ENCODE peak calls at places on chromosomes 12 and 14, in five cellular contexts. One of them, this sample, is unnamed.

GRCh38 chr12:50764116-50764860 is 387 bp downstream of the ATF1 start:
- DNase-seq in astrocyte: no peak
- DNase-seq in AG04450: no peak
- DNase-seq in CD4-positive, CD25-positive, alpha-beta regulatory T cell: peak
- DNase-seq in SK-N-SH: peak
- DNase-seq in this sample: no peak

GRCh38 chr12:89571481-89572190 is 45.8 kb upstream of the POC1B start:
- DNase-seq in astrocyte: peak
- DNase-seq in AG04450: no peak
- DNase-seq in CD4-positive, CD25-positive, alpha-beta regulatory T cell: no peak
- DNase-seq in SK-N-SH: no peak
- DNase-seq in this sample: no peak

GRCh38 chr14:96349286-96350075 is 13.7 kb downstream of the ATG2B start:
- DNase-seq in astrocyte: no peak
- DNase-seq in AG04450: no peak
- DNase-seq in CD4-positive, CD25-positive, alpha-beta regulatory T cell: no peak
- DNase-seq in SK-N-SH: no peak
- DNase-seq in this sample: no peak

GRCh38 chr12:57983150-57983857 is 41.9 kb downstream of the ATP23 start:
- DNase-seq in astrocyte: peak
- DNase-seq in AG04450: peak
- DNase-seq in CD4-positive, CD25-positive, alpha-beta regulatory T cell: no peak
- DNase-seq in SK-N-SH: peak
- DNase-seq in this sample: no peak

GRCh38 chr14:58752782-58753181 is 115.0 kb downstream of the DACT1 start:
- DNase-seq in astrocyte: no peak
- DNase-seq in AG04450: no peak
- DNase-seq in CD4-positive, CD25-positive, alpha-beta regulatory T cell: no peak
- DNase-seq in SK-N-SH: no peak
- DNase-seq in this sample: peak

GRCh38 chr12:11209098-11209497 is 22.4 kb upstream of the TAS2R42 start:
- DNase-seq in astrocyte: no peak
- DNase-seq in AG04450: no peak
- DNase-seq in CD4-positive, CD25-positive, alpha-beta regulatory T cell: no peak
- DNase-seq in SK-N-SH: no peak
- DNase-seq in this sample: no peak

GRCh38 chr12:53744730-53745129 is 7.0 kb downstream of the CISTR start:
- DNase-seq in astrocyte: no peak
- DNase-seq in AG04450: no peak
- DNase-seq in CD4-positive, CD25-positive, alpha-beta regulatory T cell: no peak
- DNase-seq in SK-N-SH: no peak
- DNase-seq in this sample: no peak

GRCh38 chr14:93700928-93701327 is 87.4 kb downstream of the PRIMA1 start:
- DNase-seq in astrocyte: no peak
- DNase-seq in AG04450: no peak
- DNase-seq in CD4-positive, CD25-positive, alpha-beta regulatory T cell: no peak
- DNase-seq in SK-N-SH: no peak
- DNase-seq in this sample: no peak

GRCh38 chr12:130702966-130703732 is 12.9 kb downstream of the RIMBP2 start:
- DNase-seq in astrocyte: no peak
- DNase-seq in AG04450: no peak
- DNase-seq in CD4-positive, CD25-positive, alpha-beta regulatory T cell: no peak
- DNase-seq in SK-N-SH: peak
- DNase-seq in this sample: no peak

GRCh38 chr14:68230941-68231717 is 411.6 kb downstream of the RAD51B start:
- DNase-seq in astrocyte: peak
- DNase-seq in AG04450: no peak
- DNase-seq in CD4-positive, CD25-positive, alpha-beta regulatory T cell: no peak
- DNase-seq in SK-N-SH: no peak
- DNase-seq in this sample: no peak

GRCh38 chr12:119786539-119786938 is 90.6 kb downstream of the CIT start:
- DNase-seq in astrocyte: no peak
- DNase-seq in AG04450: no peak
- DNase-seq in CD4-positive, CD25-positive, alpha-beta regulatory T cell: no peak
- DNase-seq in SK-N-SH: no peak
- DNase-seq in this sample: no peak

GRCh38 chr14:91418387-91419043 is 895 bp upstream of the CCDC88C start:
- DNase-seq in astrocyte: no peak
- DNase-seq in AG04450: no peak
- DNase-seq in CD4-positive, CD25-positive, alpha-beta regulatory T cell: peak
- DNase-seq in SK-N-SH: peak
- DNase-seq in this sample: peak

GRCh38 chr12:20420557-20420956 is 52.2 kb downstream of the PDE3A start:
- DNase-seq in astrocyte: no peak
- DNase-seq in AG04450: no peak
- DNase-seq in CD4-positive, CD25-positive, alpha-beta regulatory T cell: no peak
- DNase-seq in SK-N-SH: no peak
- DNase-seq in this sample: peak

GRCh38 chr14:61160798-61161197 is 120.3 kb downstream of the TMEM30B start:
- DNase-seq in astrocyte: no peak
- DNase-seq in AG04450: no peak
- DNase-seq in CD4-positive, CD25-positive, alpha-beta regulatory T cell: no peak
- DNase-seq in SK-N-SH: no peak
- DNase-seq in this sample: no peak

GRCh38 chr14:71645656-71646055 is 286.6 kb upstream of the RGS6 start:
- DNase-seq in astrocyte: peak
- DNase-seq in AG04450: no peak
- DNase-seq in CD4-positive, CD25-positive, alpha-beta regulatory T cell: no peak
- DNase-seq in SK-N-SH: no peak
- DNase-seq in this sample: no peak

GRCh38 chr14:71650187-71650586 is 282.0 kb upstream of the RGS6 start:
- DNase-seq in astrocyte: no peak
- DNase-seq in AG04450: no peak
- DNase-seq in CD4-positive, CD25-positive, alpha-beta regulatory T cell: no peak
- DNase-seq in SK-N-SH: no peak
- DNase-seq in this sample: no peak

GRCh38 chr14:71646518-71646917 is 285.7 kb upstream of the RGS6 start:
- DNase-seq in astrocyte: no peak
- DNase-seq in AG04450: no peak
- DNase-seq in CD4-positive, CD25-positive, alpha-beta regulatory T cell: no peak
- DNase-seq in SK-N-SH: no peak
- DNase-seq in this sample: no peak

GRCh38 chr14:71648725-71649124 is 283.5 kb upstream of the RGS6 start:
- DNase-seq in astrocyte: no peak
- DNase-seq in AG04450: no peak
- DNase-seq in CD4-positive, CD25-positive, alpha-beta regulatory T cell: no peak
- DNase-seq in SK-N-SH: no peak
- DNase-seq in this sample: no peak

DNA sequence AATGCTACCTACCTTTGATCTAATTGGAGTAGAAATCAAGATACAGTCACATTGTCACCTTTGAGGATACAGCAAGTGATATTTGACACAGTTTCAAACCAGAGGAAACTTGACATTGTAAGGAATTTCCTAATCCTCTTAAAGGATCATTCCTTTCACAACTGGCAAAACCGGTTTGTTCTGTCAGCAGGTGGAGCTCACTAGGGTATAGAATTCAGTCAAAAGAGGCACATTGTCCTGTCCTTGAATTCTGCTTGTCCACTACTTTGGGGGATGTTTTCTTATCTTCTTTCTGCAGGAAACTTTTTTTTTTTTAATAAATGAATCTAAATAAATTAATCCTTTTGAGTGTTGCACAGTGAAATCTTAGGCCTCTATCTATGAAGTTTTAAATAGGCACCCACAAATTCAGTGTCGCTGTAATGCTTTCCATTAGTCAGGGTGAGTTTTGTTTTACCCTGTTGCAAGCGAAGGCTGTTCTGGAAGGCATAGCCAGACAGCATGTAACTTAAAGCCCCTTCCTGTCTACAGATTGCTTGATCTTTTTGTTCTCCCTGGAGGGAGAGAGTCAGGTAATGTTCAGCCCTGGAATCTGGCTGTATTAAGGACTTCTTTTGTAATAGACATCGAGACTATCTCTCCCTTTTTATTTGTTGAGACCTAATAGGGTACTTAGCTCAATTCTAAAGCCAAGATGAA is 285.0 kb upstream of the RGS6 start:
- DNase-seq in astrocyte: no peak
- DNase-seq in AG04450: no peak
- DNase-seq in CD4-positive, CD25-positive, alpha-beta regulatory T cell: no peak
- DNase-seq in SK-N-SH: no peak
- DNase-seq in this sample: no peak
- H3K27ac ChIP-seq in astrocyte: no peak
- H3K27ac ChIP-seq in AG04450: no peak
- H3K27ac ChIP-seq in CD4-positive, CD25-positive, alpha-beta regulatory T cell: no peak
- H3K27ac ChIP-seq in SK-N-SH: no peak
- H3K27ac ChIP-seq in this sample: no peak

GRCh38 chr12:42588981-42589464 is 523 bp downstream of the PRICKLE1 start:
- DNase-seq in astrocyte: no peak
- DNase-seq in AG04450: no peak
- DNase-seq in CD4-positive, CD25-positive, alpha-beta regulatory T cell: no peak
- DNase-seq in SK-N-SH: peak
- DNase-seq in this sample: no peak
- H3K27ac ChIP-seq in astrocyte: peak
- H3K27ac ChIP-seq in AG04450: no peak
- H3K27ac ChIP-seq in CD4-positive, CD25-positive, alpha-beta regulatory T cell: no peak
- H3K27ac ChIP-seq in SK-N-SH: no peak
- H3K27ac ChIP-seq in this sample: peak

GRCh38 chr12:55712154-55712553 is 3.7 kb upstream of the BLOC1S1 start:
- DNase-seq in astrocyte: no peak
- DNase-seq in AG04450: no peak
- DNase-seq in CD4-positive, CD25-positive, alpha-beta regulatory T cell: no peak
- DNase-seq in SK-N-SH: no peak
- DNase-seq in this sample: no peak
- H3K27ac ChIP-seq in astrocyte: no peak
- H3K27ac ChIP-seq in AG04450: no peak
- H3K27ac ChIP-seq in CD4-positive, CD25-positive, alpha-beta regulatory T cell: no peak
- H3K27ac ChIP-seq in SK-N-SH: no peak
- H3K27ac ChIP-seq in this sample: no peak

GRCh38 chr12:18546399-18546798 is 191.4 kb downstream of the PLCZ1 start:
- DNase-seq in astrocyte: peak
- DNase-seq in AG04450: no peak
- DNase-seq in CD4-positive, CD25-positive, alpha-beta regulatory T cell: no peak
- DNase-seq in SK-N-SH: no peak
- DNase-seq in this sample: no peak
- H3K27ac ChIP-seq in astrocyte: no peak
- H3K27ac ChIP-seq in AG04450: no peak
- H3K27ac ChIP-seq in CD4-positive, CD25-positive, alpha-beta regulatory T cell: no peak
- H3K27ac ChIP-seq in SK-N-SH: no peak
- H3K27ac ChIP-seq in this sample: no peak

DNA sequence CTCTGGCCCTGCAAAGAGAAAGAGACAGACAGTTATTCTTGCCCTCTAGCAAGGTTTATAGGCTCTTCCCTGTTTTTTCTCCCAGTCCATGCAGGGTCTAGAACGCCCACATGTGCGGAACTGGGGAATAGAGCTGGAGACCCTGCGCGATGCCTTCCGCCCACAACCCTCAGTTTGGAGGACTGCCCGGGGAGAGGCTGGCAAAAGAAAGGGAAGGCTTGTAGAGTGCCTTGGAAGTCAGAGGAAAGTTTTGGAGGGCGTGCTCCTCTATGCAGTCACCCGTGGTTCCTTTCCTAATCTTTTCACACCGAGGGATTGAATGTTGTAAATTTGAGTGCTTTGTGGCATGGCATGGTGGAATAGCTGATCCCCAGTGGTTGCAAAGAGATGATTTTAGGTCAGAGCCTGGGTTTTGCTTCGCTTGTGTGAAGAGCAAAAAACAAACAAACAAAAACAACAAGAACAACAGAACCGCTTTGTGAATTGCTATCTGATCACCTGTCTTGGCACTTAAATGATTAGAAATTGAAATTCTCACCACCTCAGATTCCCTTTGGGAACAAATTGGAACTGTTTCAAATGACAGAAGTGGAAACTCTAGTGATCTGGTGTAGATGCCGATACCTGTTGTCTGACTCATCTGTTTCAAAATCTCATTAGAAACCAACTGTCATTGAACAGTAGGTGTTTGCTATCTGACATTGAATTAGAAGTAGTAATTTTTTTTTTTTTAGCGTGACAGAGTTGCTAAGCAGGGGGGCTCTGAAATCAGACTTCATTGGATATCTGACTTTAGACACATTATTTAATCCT is 984 bp downstream of the GAS2L3 start:
- DNase-seq in astrocyte: peak
- DNase-seq in AG04450: no peak
- DNase-seq in CD4-positive, CD25-positive, alpha-beta regulatory T cell: no peak
- DNase-seq in SK-N-SH: peak
- DNase-seq in this sample: no peak
- H3K27ac ChIP-seq in astrocyte: peak
- H3K27ac ChIP-seq in AG04450: peak
- H3K27ac ChIP-seq in CD4-positive, CD25-positive, alpha-beta regulatory T cell: no peak
- H3K27ac ChIP-seq in SK-N-SH: no peak
- H3K27ac ChIP-seq in this sample: peak

GRCh38 chr14:24172871-24173281 is 996 bp downstream of the REC8 start:
- DNase-seq in astrocyte: no peak
- DNase-seq in AG04450: no peak
- DNase-seq in CD4-positive, CD25-positive, alpha-beta regulatory T cell: no peak
- DNase-seq in SK-N-SH: peak
- DNase-seq in this sample: peak
- H3K27ac ChIP-seq in astrocyte: no peak
- H3K27ac ChIP-seq in AG04450: no peak
- H3K27ac ChIP-seq in CD4-positive, CD25-positive, alpha-beta regulatory T cell: no peak
- H3K27ac ChIP-seq in SK-N-SH: no peak
- H3K27ac ChIP-seq in this sample: no peak

GRCh38 chr12:22169281-22169824 is 123.3 kb downstream of the CMAS start:
- DNase-seq in astrocyte: no peak
- DNase-seq in AG04450: no peak
- DNase-seq in CD4-positive, CD25-positive, alpha-beta regulatory T cell: no peak
- DNase-seq in SK-N-SH: no peak
- DNase-seq in this sample: no peak

GRCh38 chr12:22173154-22173553 is 127.1 kb downstream of the CMAS start:
- DNase-seq in astrocyte: no peak
- DNase-seq in AG04450: no peak
- DNase-seq in CD4-positive, CD25-positive, alpha-beta regulatory T cell: no peak
- DNase-seq in SK-N-SH: no peak
- DNase-seq in this sample: no peak

DNA sequence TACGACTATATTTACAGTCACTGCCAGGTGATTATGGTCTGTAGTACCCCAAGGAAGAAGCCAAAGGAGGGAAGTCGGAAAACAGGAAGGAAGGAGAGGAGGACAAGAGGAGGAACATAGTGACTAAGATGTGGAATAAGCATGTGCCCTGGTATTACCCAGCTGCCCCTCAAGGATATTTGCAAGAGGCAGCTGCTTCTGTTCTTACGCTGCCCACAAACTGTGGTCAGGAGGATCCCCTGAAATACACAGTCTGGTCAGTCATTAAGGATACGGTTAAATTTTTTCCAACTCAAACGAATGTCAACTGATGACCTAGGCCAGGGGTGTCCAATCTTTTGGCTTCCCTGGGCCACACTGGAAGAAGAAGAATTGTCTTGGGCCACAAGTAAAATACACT is 126.5 kb downstream of the CMAS start:
- DNase-seq in astrocyte: no peak
- DNase-seq in AG04450: no peak
- DNase-seq in CD4-positive, CD25-positive, alpha-beta regulatory T cell: no peak
- DNase-seq in SK-N-SH: no peak
- DNase-seq in this sample: no peak
- H3K27ac ChIP-seq in astrocyte: no peak
- H3K27ac ChIP-seq in AG04450: no peak
- H3K27ac ChIP-seq in CD4-positive, CD25-positive, alpha-beta regulatory T cell: no peak
- H3K27ac ChIP-seq in SK-N-SH: no peak
- H3K27ac ChIP-seq in this sample: no peak

GRCh38 chr12:124442772-124443445 is 124.5 kb downstream of the NCOR2 start:
- DNase-seq in astrocyte: peak
- DNase-seq in AG04450: no peak
- DNase-seq in CD4-positive, CD25-positive, alpha-beta regulatory T cell: no peak
- DNase-seq in SK-N-SH: no peak
- DNase-seq in this sample: no peak
- H3K27ac ChIP-seq in astrocyte: peak
- H3K27ac ChIP-seq in AG04450: no peak
- H3K27ac ChIP-seq in CD4-positive, CD25-positive, alpha-beta regulatory T cell: no peak
- H3K27ac ChIP-seq in SK-N-SH: peak
- H3K27ac ChIP-seq in this sample: no peak

This sample was measured in Peyer's patch.